ENCODE peak calls at places on chromosome 3, in ten cellular contexts. One of them, this sample, is unnamed.

GRCh38 chr3:96970211-96970610 is 155.8 kb downstream of the EPHA6 start:
- DNase-seq in IMR-90: peak
- DNase-seq in stomach: no peak
- DNase-seq in mucosa of descending colon: no peak
- DNase-seq in lung: no peak
- DNase-seq in bronchial epithelial cell: peak
- DNase-seq in tibial artery: no peak
- DNase-seq in ovary: no peak
- DNase-seq in upper lobe of right lung: no peak
- DNase-seq in BE2C: no peak
- DNase-seq in this sample: no peak

GRCh38 chr3:64674591-64675076 is 13.2 kb downstream of the ADAMTS9 start:
- DNase-seq in IMR-90: no peak
- DNase-seq in stomach: no peak
- DNase-seq in mucosa of descending colon: no peak
- DNase-seq in lung: no peak
- DNase-seq in bronchial epithelial cell: no peak
- DNase-seq in tibial artery: no peak
- DNase-seq in ovary: no peak
- DNase-seq in upper lobe of right lung: no peak
- DNase-seq in BE2C: peak
- DNase-seq in this sample: no peak

GRCh38 chr3:123202451-123202850 is 708 bp downstream of the SEC22A start:
- DNase-seq in IMR-90: peak
- DNase-seq in stomach: no peak
- DNase-seq in mucosa of descending colon: no peak
- DNase-seq in lung: no peak
- DNase-seq in bronchial epithelial cell: peak
- DNase-seq in tibial artery: no peak
- DNase-seq in ovary: no peak
- DNase-seq in upper lobe of right lung: no peak
- DNase-seq in BE2C: peak
- DNase-seq in this sample: no peak

GRCh38 chr3:69161587-69162196 is 39.3 kb upstream of the LMOD3 start:
- DNase-seq in IMR-90: peak
- DNase-seq in stomach: no peak
- DNase-seq in mucosa of descending colon: peak
- DNase-seq in lung: no peak
- DNase-seq in bronchial epithelial cell: peak
- DNase-seq in tibial artery: no peak
- DNase-seq in ovary: no peak
- DNase-seq in upper lobe of right lung: no peak
- DNase-seq in BE2C: no peak
- DNase-seq in this sample: peak

GRCh38 chr3:189001559-189001958 is 170.2 kb upstream of the TPRG1 start:
- DNase-seq in IMR-90: peak
- DNase-seq in stomach: no peak
- DNase-seq in mucosa of descending colon: no peak
- DNase-seq in lung: no peak
- DNase-seq in bronchial epithelial cell: peak
- DNase-seq in tibial artery: no peak
- DNase-seq in ovary: no peak
- DNase-seq in upper lobe of right lung: no peak
- DNase-seq in BE2C: no peak
- DNase-seq in this sample: peak

GRCh38 chr3:100575704-100576103 is 33.7 kb upstream of the ADGRG7 start:
- DNase-seq in IMR-90: no peak
- DNase-seq in stomach: no peak
- DNase-seq in mucosa of descending colon: no peak
- DNase-seq in lung: no peak
- DNase-seq in bronchial epithelial cell: no peak
- DNase-seq in tibial artery: no peak
- DNase-seq in ovary: no peak
- DNase-seq in upper lobe of right lung: no peak
- DNase-seq in BE2C: no peak
- DNase-seq in this sample: no peak

GRCh38 chr3:135106445-135106844 is 311.4 kb downstream of the EPHB1 start:
- DNase-seq in IMR-90: peak
- DNase-seq in stomach: peak
- DNase-seq in mucosa of descending colon: peak
- DNase-seq in lung: no peak
- DNase-seq in bronchial epithelial cell: peak
- DNase-seq in tibial artery: no peak
- DNase-seq in ovary: no peak
- DNase-seq in upper lobe of right lung: no peak
- DNase-seq in BE2C: no peak
- DNase-seq in this sample: peak

GRCh38 chr3:171028779-171029232 is 2.3 kb upstream of the SLC2A2 start:
- DNase-seq in IMR-90: peak
- DNase-seq in stomach: no peak
- DNase-seq in mucosa of descending colon: no peak
- DNase-seq in lung: no peak
- DNase-seq in bronchial epithelial cell: peak
- DNase-seq in tibial artery: no peak
- DNase-seq in ovary: no peak
- DNase-seq in upper lobe of right lung: no peak
- DNase-seq in BE2C: no peak
- DNase-seq in this sample: peak

GRCh38 chr3:119322523-119323400 is 28.6 kb downstream of the ARHGAP31 start:
- DNase-seq in IMR-90: peak
- DNase-seq in stomach: peak
- DNase-seq in mucosa of descending colon: peak
- DNase-seq in lung: peak
- DNase-seq in bronchial epithelial cell: peak
- DNase-seq in tibial artery: peak
- DNase-seq in ovary: peak
- DNase-seq in upper lobe of right lung: peak
- DNase-seq in BE2C: peak
- DNase-seq in this sample: peak

GRCh38 chr3:111794701-111795100 is 64.4 kb upstream of the PHLDB2 start:
- DNase-seq in IMR-90: no peak
- DNase-seq in stomach: no peak
- DNase-seq in mucosa of descending colon: no peak
- DNase-seq in lung: no peak
- DNase-seq in bronchial epithelial cell: no peak
- DNase-seq in tibial artery: no peak
- DNase-seq in ovary: no peak
- DNase-seq in upper lobe of right lung: no peak
- DNase-seq in BE2C: no peak
- DNase-seq in this sample: peak

GRCh38 chr3:195245531-195245951 is 25.4 kb downstream of the XXYLT1 start:
- DNase-seq in IMR-90: no peak
- DNase-seq in stomach: no peak
- DNase-seq in mucosa of descending colon: no peak
- DNase-seq in lung: no peak
- DNase-seq in bronchial epithelial cell: no peak
- DNase-seq in tibial artery: no peak
- DNase-seq in ovary: no peak
- DNase-seq in upper lobe of right lung: peak
- DNase-seq in BE2C: no peak
- DNase-seq in this sample: no peak

GRCh38 chr3:112734718-112735350 is 93.9 kb upstream of the CCDC80 start:
- DNase-seq in IMR-90: peak
- DNase-seq in stomach: peak
- DNase-seq in mucosa of descending colon: peak
- DNase-seq in lung: peak
- DNase-seq in bronchial epithelial cell: peak
- DNase-seq in tibial artery: peak
- DNase-seq in ovary: no peak
- DNase-seq in upper lobe of right lung: no peak
- DNase-seq in BE2C: peak
- DNase-seq in this sample: peak

GRCh38 chr3:115658337-115659181 is 35.2 kb downstream of the GAP43 start:
- DNase-seq in IMR-90: peak
- DNase-seq in stomach: peak
- DNase-seq in mucosa of descending colon: peak
- DNase-seq in lung: peak
- DNase-seq in bronchial epithelial cell: peak
- DNase-seq in tibial artery: peak
- DNase-seq in ovary: peak
- DNase-seq in upper lobe of right lung: peak
- DNase-seq in BE2C: peak
- DNase-seq in this sample: peak
- TF ChIP-seq CTCF in IMR-90: no peak
- TF ChIP-seq CTCF in stomach: no peak
- TF ChIP-seq CTCF in mucosa of descending colon: no peak
- TF ChIP-seq CTCF in lung: no peak
- TF ChIP-seq CTCF in bronchial epithelial cell: no peak
- TF ChIP-seq CTCF in tibial artery: no peak
- TF ChIP-seq CTCF in ovary: no peak
- TF ChIP-seq CTCF in upper lobe of right lung: no peak
- TF ChIP-seq CTCF in BE2C: no peak
- TF ChIP-seq CTCF in this sample: no peak

GRCh38 chr3:121153851-121154250 is 245.8 kb downstream of the STXBP5L start:
- DNase-seq in IMR-90: no peak
- DNase-seq in stomach: no peak
- DNase-seq in mucosa of descending colon: no peak
- DNase-seq in lung: no peak
- DNase-seq in bronchial epithelial cell: no peak
- DNase-seq in tibial artery: no peak
- DNase-seq in ovary: no peak
- DNase-seq in upper lobe of right lung: no peak
- DNase-seq in BE2C: no peak
- DNase-seq in this sample: no peak

GRCh38 chr3:121155023-121155422 is 247.0 kb downstream of the STXBP5L start:
- DNase-seq in IMR-90: no peak
- DNase-seq in stomach: no peak
- DNase-seq in mucosa of descending colon: no peak
- DNase-seq in lung: no peak
- DNase-seq in bronchial epithelial cell: peak
- DNase-seq in tibial artery: no peak
- DNase-seq in ovary: no peak
- DNase-seq in upper lobe of right lung: no peak
- DNase-seq in BE2C: no peak
- DNase-seq in this sample: no peak

GRCh38 chr3:121152573-121152972 is 244.6 kb downstream of the STXBP5L start:
- DNase-seq in IMR-90: no peak
- DNase-seq in stomach: no peak
- DNase-seq in mucosa of descending colon: no peak
- DNase-seq in lung: no peak
- DNase-seq in bronchial epithelial cell: peak
- DNase-seq in tibial artery: no peak
- DNase-seq in ovary: no peak
- DNase-seq in upper lobe of right lung: no peak
- DNase-seq in BE2C: no peak
- DNase-seq in this sample: no peak
- TF ChIP-seq CTCF in IMR-90: no peak
- TF ChIP-seq CTCF in stomach: no peak
- TF ChIP-seq CTCF in mucosa of descending colon: no peak
- TF ChIP-seq CTCF in lung: no peak
- TF ChIP-seq CTCF in bronchial epithelial cell: peak
- TF ChIP-seq CTCF in tibial artery: no peak
- TF ChIP-seq CTCF in ovary: no peak
- TF ChIP-seq CTCF in upper lobe of right lung: no peak
- TF ChIP-seq CTCF in BE2C: peak
- TF ChIP-seq CTCF in this sample: no peak

GRCh38 chr3:190119734-190120133 is 963 bp downstream of the P3H2 start:
- DNase-seq in IMR-90: no peak
- DNase-seq in stomach: no peak
- DNase-seq in mucosa of descending colon: no peak
- DNase-seq in lung: no peak
- DNase-seq in bronchial epithelial cell: no peak
- DNase-seq in tibial artery: no peak
- DNase-seq in ovary: no peak
- DNase-seq in upper lobe of right lung: no peak
- DNase-seq in BE2C: no peak
- DNase-seq in this sample: no peak

GRCh38 chr3:190124067-190124466 is 3.4 kb upstream of the P3H2 start:
- DNase-seq in IMR-90: no peak
- DNase-seq in stomach: no peak
- DNase-seq in mucosa of descending colon: no peak
- DNase-seq in lung: no peak
- DNase-seq in bronchial epithelial cell: no peak
- DNase-seq in tibial artery: no peak
- DNase-seq in ovary: no peak
- DNase-seq in upper lobe of right lung: no peak
- DNase-seq in BE2C: no peak
- DNase-seq in this sample: no peak

GRCh38 chr3:190122198-190122771 is 1.6 kb upstream of the P3H2 start:
- DNase-seq in IMR-90: peak
- DNase-seq in stomach: no peak
- DNase-seq in mucosa of descending colon: no peak
- DNase-seq in lung: no peak
- DNase-seq in bronchial epithelial cell: no peak
- DNase-seq in tibial artery: no peak
- DNase-seq in ovary: no peak
- DNase-seq in upper lobe of right lung: no peak
- DNase-seq in BE2C: no peak
- DNase-seq in this sample: no peak

GRCh38 chr3:190120161-190121060 is at the start of gene P3H2:
- DNase-seq in IMR-90: peak
- DNase-seq in stomach: peak
- DNase-seq in mucosa of descending colon: peak
- DNase-seq in lung: peak
- DNase-seq in bronchial epithelial cell: peak
- DNase-seq in tibial artery: peak
- DNase-seq in ovary: peak
- DNase-seq in upper lobe of right lung: peak
- DNase-seq in BE2C: peak
- DNase-seq in this sample: peak

DNA sequence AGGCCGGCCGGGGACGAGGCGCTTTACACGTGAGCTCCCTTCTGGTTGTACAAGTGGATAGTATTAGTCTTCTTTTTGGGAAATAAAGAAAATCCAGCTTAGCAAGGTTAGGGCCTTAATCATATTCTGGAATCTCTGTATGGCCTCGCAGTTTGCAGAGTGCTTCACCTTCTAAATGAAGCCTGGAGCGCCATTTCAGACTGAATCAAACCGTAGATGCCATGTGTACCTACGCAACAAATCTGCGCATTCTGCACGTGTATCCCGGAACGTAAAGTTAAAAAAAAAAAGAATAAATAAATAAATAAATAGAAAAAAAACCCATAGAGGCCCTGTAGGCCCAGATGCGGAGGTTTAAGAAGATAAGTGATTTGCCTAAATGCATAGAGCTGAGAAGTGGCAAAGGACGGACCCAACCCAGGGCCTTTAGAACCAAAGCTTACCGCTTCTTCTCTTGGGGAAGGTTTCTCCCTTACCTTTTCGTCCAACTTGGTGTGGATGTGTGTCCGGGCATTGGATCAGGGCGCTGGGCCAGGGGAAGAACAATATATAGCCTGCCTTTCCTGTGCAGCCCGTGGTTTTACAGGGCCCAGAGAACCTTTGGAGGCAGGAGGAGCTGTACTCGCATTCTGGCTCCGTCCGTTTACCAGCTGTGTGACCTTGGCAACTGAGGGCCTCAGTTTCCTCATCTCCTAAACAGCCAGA is 516 bp upstream of the P3H2 start:
- DNase-seq in IMR-90: no peak
- DNase-seq in stomach: no peak
- DNase-seq in mucosa of descending colon: no peak
- DNase-seq in lung: no peak
- DNase-seq in bronchial epithelial cell: no peak
- DNase-seq in tibial artery: no peak
- DNase-seq in ovary: peak
- DNase-seq in upper lobe of right lung: no peak
- DNase-seq in BE2C: no peak
- DNase-seq in this sample: no peak
- TF ChIP-seq CTCF in IMR-90: no peak
- TF ChIP-seq CTCF in stomach: no peak
- TF ChIP-seq CTCF in mucosa of descending colon: no peak
- TF ChIP-seq CTCF in lung: no peak
- TF ChIP-seq CTCF in bronchial epithelial cell: no peak
- TF ChIP-seq CTCF in tibial artery: no peak
- TF ChIP-seq CTCF in ovary: no peak
- TF ChIP-seq CTCF in upper lobe of right lung: no peak
- TF ChIP-seq CTCF in BE2C: no peak
- TF ChIP-seq CTCF in this sample: no peak

GRCh38 chr3:48415251-48415953 is 14.5 kb downstream of the PLXNB1 start:
- DNase-seq in IMR-90: no peak
- DNase-seq in stomach: no peak
- DNase-seq in mucosa of descending colon: no peak
- DNase-seq in lung: no peak
- DNase-seq in bronchial epithelial cell: no peak
- DNase-seq in tibial artery: no peak
- DNase-seq in ovary: peak
- DNase-seq in upper lobe of right lung: no peak
- DNase-seq in BE2C: no peak
- DNase-seq in this sample: no peak
- TF ChIP-seq CTCF in IMR-90: no peak
- TF ChIP-seq CTCF in stomach: no peak
- TF ChIP-seq CTCF in mucosa of descending colon: no peak
- TF ChIP-seq CTCF in lung: no peak
- TF ChIP-seq CTCF in bronchial epithelial cell: no peak
- TF ChIP-seq CTCF in tibial artery: no peak
- TF ChIP-seq CTCF in ovary: no peak
- TF ChIP-seq CTCF in upper lobe of right lung: no peak
- TF ChIP-seq CTCF in BE2C: no peak
- TF ChIP-seq CTCF in this sample: no peak